ENCODE peak calls at places on chromosomes 2 and 18, in four cellular contexts. One of them, this sample, is unnamed.

GRCh38 chr18:75475228-75475627 is 47.7 kb upstream of the SMIM21 start:
- DNase-seq in stimulated activated CD4-positive, alpha-beta T cell treated with anti-CD3 and anti-CD28 coated beads, Interleukin-1b, Interleukin-23, amount 100 ng/mL, for 24 hours: no peak
- DNase-seq in tibial artery: no peak
- DNase-seq in renal cortical epithelial cell: peak; percentile 60
- DNase-seq in this sample: no peak

GRCh38 chr18:41644466-41644865 is 310.6 kb upstream of the PIK3C3 start:
- DNase-seq in stimulated activated CD4-positive, alpha-beta T cell treated with anti-CD3 and anti-CD28 coated beads, Interleukin-1b, Interleukin-23, amount 100 ng/mL, for 24 hours: no peak
- DNase-seq in tibial artery: no peak
- DNase-seq in renal cortical epithelial cell: no peak
- DNase-seq in this sample: no peak

GRCh38 chr18:54278615-54279014 is 9.3 kb downstream of the POLI start:
- DNase-seq in stimulated activated CD4-positive, alpha-beta T cell treated with anti-CD3 and anti-CD28 coated beads, Interleukin-1b, Interleukin-23, amount 100 ng/mL, for 24 hours: no peak
- DNase-seq in tibial artery: no peak
- DNase-seq in renal cortical epithelial cell: peak; percentile 57
- DNase-seq in this sample: no peak

GRCh38 chr2:144513388-144514100 is 6.4 kb downstream of the ZEB2 start:
- DNase-seq in stimulated activated CD4-positive, alpha-beta T cell treated with anti-CD3 and anti-CD28 coated beads, Interleukin-1b, Interleukin-23, amount 100 ng/mL, for 24 hours: no peak
- DNase-seq in tibial artery: peak; percentile 63
- DNase-seq in renal cortical epithelial cell: peak; percentile 85
- DNase-seq in this sample: peak; percentile 38

GRCh38 chr2:144412727-144413126 is 107.2 kb downstream of the ZEB2 start:
- DNase-seq in stimulated activated CD4-positive, alpha-beta T cell treated with anti-CD3 and anti-CD28 coated beads, Interleukin-1b, Interleukin-23, amount 100 ng/mL, for 24 hours: no peak
- DNase-seq in tibial artery: no peak
- DNase-seq in renal cortical epithelial cell: no peak
- DNase-seq in this sample: no peak

GRCh38 chr2:223513771-223514455 is 88.2 kb downstream of the SCG2 start:
- DNase-seq in stimulated activated CD4-positive, alpha-beta T cell treated with anti-CD3 and anti-CD28 coated beads, Interleukin-1b, Interleukin-23, amount 100 ng/mL, for 24 hours: no peak
- DNase-seq in tibial artery: no peak
- DNase-seq in renal cortical epithelial cell: peak; percentile 65
- DNase-seq in this sample: no peak

GRCh38 chr2:30860003-30860402 is 52.8 kb upstream of the CAPN13 start:
- DNase-seq in stimulated activated CD4-positive, alpha-beta T cell treated with anti-CD3 and anti-CD28 coated beads, Interleukin-1b, Interleukin-23, amount 100 ng/mL, for 24 hours: no peak
- DNase-seq in tibial artery: no peak
- DNase-seq in renal cortical epithelial cell: no peak
- DNase-seq in this sample: no peak

GRCh38 chr18:11042247-11042646 is 107.1 kb downstream of the PIEZO2 start:
- DNase-seq in stimulated activated CD4-positive, alpha-beta T cell treated with anti-CD3 and anti-CD28 coated beads, Interleukin-1b, Interleukin-23, amount 100 ng/mL, for 24 hours: no peak
- DNase-seq in tibial artery: no peak
- DNase-seq in renal cortical epithelial cell: no peak
- DNase-seq in this sample: no peak

GRCh38 chr2:164794432-164795231 is 47.0 kb downstream of the COBLL1 start:
- DNase-seq in stimulated activated CD4-positive, alpha-beta T cell treated with anti-CD3 and anti-CD28 coated beads, Interleukin-1b, Interleukin-23, amount 100 ng/mL, for 24 hours: no peak
- DNase-seq in tibial artery: no peak
- DNase-seq in renal cortical epithelial cell: no peak
- DNase-seq in this sample: no peak

GRCh38 chr2:29834624-29835023 is 86.8 kb downstream of the ALK start:
- DNase-seq in stimulated activated CD4-positive, alpha-beta T cell treated with anti-CD3 and anti-CD28 coated beads, Interleukin-1b, Interleukin-23, amount 100 ng/mL, for 24 hours: no peak
- DNase-seq in tibial artery: no peak
- DNase-seq in renal cortical epithelial cell: peak; percentile 61
- DNase-seq in this sample: no peak

GRCh38 chr2:68225119-68225632 is 27.2 kb downstream of the PPP3R1 start:
- DNase-seq in stimulated activated CD4-positive, alpha-beta T cell treated with anti-CD3 and anti-CD28 coated beads, Interleukin-1b, Interleukin-23, amount 100 ng/mL, for 24 hours: no peak
- DNase-seq in tibial artery: peak; percentile 32
- DNase-seq in renal cortical epithelial cell: peak; percentile 53
- DNase-seq in this sample: no peak

GRCh38 chr2:74474899-74475298 is 2.4 kb upstream of the MRPL53 start:
- DNase-seq in stimulated activated CD4-positive, alpha-beta T cell treated with anti-CD3 and anti-CD28 coated beads, Interleukin-1b, Interleukin-23, amount 100 ng/mL, for 24 hours: no peak
- DNase-seq in tibial artery: no peak
- DNase-seq in renal cortical epithelial cell: no peak
- DNase-seq in this sample: no peak

GRCh38 chr2:223416826-223417610 is 185.1 kb downstream of the SCG2 start:
- DNase-seq in stimulated activated CD4-positive, alpha-beta T cell treated with anti-CD3 and anti-CD28 coated beads, Interleukin-1b, Interleukin-23, amount 100 ng/mL, for 24 hours: no peak
- DNase-seq in tibial artery: no peak
- DNase-seq in renal cortical epithelial cell: no peak
- DNase-seq in this sample: no peak

GRCh38 chr2:84674586-84674985 is 158.3 kb downstream of the DNAH6 start:
- DNase-seq in stimulated activated CD4-positive, alpha-beta T cell treated with anti-CD3 and anti-CD28 coated beads, Interleukin-1b, Interleukin-23, amount 100 ng/mL, for 24 hours: no peak
- DNase-seq in tibial artery: no peak
- DNase-seq in renal cortical epithelial cell: no peak
- DNase-seq in this sample: no peak

GRCh38 chr2:127173073-127173472 is 47.0 kb downstream of the CYP27C1 start:
- DNase-seq in stimulated activated CD4-positive, alpha-beta T cell treated with anti-CD3 and anti-CD28 coated beads, Interleukin-1b, Interleukin-23, amount 100 ng/mL, for 24 hours: no peak
- DNase-seq in tibial artery: peak; percentile 46
- DNase-seq in renal cortical epithelial cell: no peak
- DNase-seq in this sample: peak; percentile 39

GRCh38 chr2:199940373-199940772 is 14.9 kb downstream of the TYW5 start:
- DNase-seq in stimulated activated CD4-positive, alpha-beta T cell treated with anti-CD3 and anti-CD28 coated beads, Interleukin-1b, Interleukin-23, amount 100 ng/mL, for 24 hours: no peak
- DNase-seq in tibial artery: no peak
- DNase-seq in renal cortical epithelial cell: peak; percentile 61
- DNase-seq in this sample: no peak

GRCh38 chr2:29920631-29921559 is 491 bp downstream of the ALK start:
- DNase-seq in stimulated activated CD4-positive, alpha-beta T cell treated with anti-CD3 and anti-CD28 coated beads, Interleukin-1b, Interleukin-23, amount 100 ng/mL, for 24 hours: no peak
- DNase-seq in tibial artery: no peak
- DNase-seq in renal cortical epithelial cell: no peak
- DNase-seq in this sample: no peak

GRCh38 chr2:101223814-101224231 is 28.9 kb upstream of the CNOT11 start:
- DNase-seq in stimulated activated CD4-positive, alpha-beta T cell treated with anti-CD3 and anti-CD28 coated beads, Interleukin-1b, Interleukin-23, amount 100 ng/mL, for 24 hours: no peak
- DNase-seq in tibial artery: no peak
- DNase-seq in renal cortical epithelial cell: peak; percentile 46
- DNase-seq in this sample: no peak

GRCh38 chr2:54499666-54500065 is 43.5 kb downstream of the SPTBN1 start:
- DNase-seq in stimulated activated CD4-positive, alpha-beta T cell treated with anti-CD3 and anti-CD28 coated beads, Interleukin-1b, Interleukin-23, amount 100 ng/mL, for 24 hours: no peak
- DNase-seq in tibial artery: no peak
- DNase-seq in renal cortical epithelial cell: no peak
- DNase-seq in this sample: no peak

GRCh38 chr2:103161456-103162289 is 399.8 kb downstream of the TMEM182 start:
- DNase-seq in stimulated activated CD4-positive, alpha-beta T cell treated with anti-CD3 and anti-CD28 coated beads, Interleukin-1b, Interleukin-23, amount 100 ng/mL, for 24 hours: no peak
- DNase-seq in tibial artery: peak; percentile 29
- DNase-seq in renal cortical epithelial cell: peak; percentile 75
- DNase-seq in this sample: no peak

GRCh38 chr18:79241755-79242154 is 154.0 kb upstream of the NFATC1 start:
- DNase-seq in stimulated activated CD4-positive, alpha-beta T cell treated with anti-CD3 and anti-CD28 coated beads, Interleukin-1b, Interleukin-23, amount 100 ng/mL, for 24 hours: no peak
- DNase-seq in tibial artery: no peak
- DNase-seq in renal cortical epithelial cell: no peak
- DNase-seq in this sample: no peak

GRCh38 chr2:96241901-96242611 is 23.7 kb downstream of the TMEM127 start:
- DNase-seq in stimulated activated CD4-positive, alpha-beta T cell treated with anti-CD3 and anti-CD28 coated beads, Interleukin-1b, Interleukin-23, amount 100 ng/mL, for 24 hours: no peak
- DNase-seq in tibial artery: peak; percentile 47
- DNase-seq in renal cortical epithelial cell: peak; percentile 8
- DNase-seq in this sample: no peak